ENCODE peak calls at places on chromosomes 12 and 14, in five cellular contexts. Q, M, J, I and U are unnamed samples. For H3K36me3, the result is how much of the 10 kb centered on the place peaks cover.

GRCh38 chr12:129549656-129550055 is 354.2 kb downstream of the TMEM132D start:
- DNase-seq in Q (no peak), I (no peak), M (no peak), J (no peak), U (no peak)

GRCh38 chr12:130290114-130290513 is 47.6 kb upstream of the PIWIL1 start:
- DNase-seq in I (no peak), J (no peak), Q (no peak), M (no peak), U (no peak)

GRCh38 chr12:114451657-114452056 is 45.7 kb upstream of the TBX5 start:
- DNase-seq in I (no peak), Q (no peak), J (no peak), M (no peak), U (no peak)

GRCh38 chr12:43692064-43692463 is 66.5 kb downstream of the PUS7L start:
- DNase-seq in I (no peak), J (no peak), Q (peak), M (no peak), U (no peak)

GRCh38 chr14:34502826-34503225 is 36.7 kb downstream of the EAPP start:
- DNase-seq in Q (peak), M (no peak), I (no peak), J (no peak), U (peak)

GRCh38 chr12:131570596-131570995 is 140.3 kb upstream of the SFSWAP start:
- DNase-seq in J (no peak), M (no peak), Q (no peak), I (no peak), U (no peak)

GRCh38 chr14:70821916-70822705 is 12.8 kb upstream of the MAP3K9 start:
- DNase-seq in J (no peak), M (peak), I (peak), Q (peak), U (no peak)

GRCh38 chr14:55832122-55832911 is 252.3 kb downstream of the KTN1 start:
- DNase-seq in J (no peak), M (no peak), Q (peak), I (no peak), U (no peak)

GRCh38 chr14:104794099-104794498 is 1.4 kb downstream of the AKT1 start:
- DNase-seq in I (no peak), J (peak), M (peak), Q (peak), U (no peak)

GRCh38 chr14:68285421-68286179 is 466.0 kb downstream of the RAD51B start:
- DNase-seq in M (no peak), J (peak), Q (no peak), I (no peak), U (no peak)

GRCh38 chr12:95258146-95258545 is 40.5 kb downstream of the VEZT start:
- DNase-seq in J (no peak), I (no peak), M (no peak), Q (peak), U (no peak)

GRCh38 chr12:46374286-46374685 is 1.7 kb upstream of the SLC38A2 start:
- DNase-seq in J (no peak), Q (no peak), M (no peak), I (no peak), U (no peak)

GRCh38 chr12:62123721-62124203 is 136.4 kb upstream of the USP15 start:
- DNase-seq in I (no peak), Q (peak), J (peak), M (no peak), U (no peak)

GRCh38 chr12:50949801-50950302 is 2.5 kb upstream of the HIGD1C start:
- DNase-seq in M (no peak), J (no peak), Q (no peak), I (no peak), U (no peak)

GRCh38 chr12:50400104-50400637 is 514 bp upstream of the LARP4 start:
- DNase-seq in I (no peak), M (no peak), J (peak), Q (no peak), U (no peak)

GRCh38 chr12:78931466-78931990 is 67.0 kb downstream of the SYT1 start:
- DNase-seq in J (no peak), I (no peak), Q (peak), M (no peak), U (no peak)

GRCh38 chr12:92330654-92331053 is 185.0 kb upstream of the BTG1 start:
- DNase-seq in I (no peak), Q (no peak), J (no peak), M (no peak), U (no peak)

GRCh38 chr12:1565172-1565571 is 29.2 kb downstream of the FBXL14 start:
- DNase-seq in M (no peak), J (no peak), Q (no peak), I (no peak), U (no peak)

GRCh38 chr14:102044566-102044965 is 42.3 kb downstream of the HSP90AA1 start:
- DNase-seq in J (no peak), Q (no peak), M (no peak), I (no peak), U (no peak)
- H3K36me3 ChIP-seq in J (half or more), Q (half or more), M (half or more), I (half or more), U (half or more)

DNA sequence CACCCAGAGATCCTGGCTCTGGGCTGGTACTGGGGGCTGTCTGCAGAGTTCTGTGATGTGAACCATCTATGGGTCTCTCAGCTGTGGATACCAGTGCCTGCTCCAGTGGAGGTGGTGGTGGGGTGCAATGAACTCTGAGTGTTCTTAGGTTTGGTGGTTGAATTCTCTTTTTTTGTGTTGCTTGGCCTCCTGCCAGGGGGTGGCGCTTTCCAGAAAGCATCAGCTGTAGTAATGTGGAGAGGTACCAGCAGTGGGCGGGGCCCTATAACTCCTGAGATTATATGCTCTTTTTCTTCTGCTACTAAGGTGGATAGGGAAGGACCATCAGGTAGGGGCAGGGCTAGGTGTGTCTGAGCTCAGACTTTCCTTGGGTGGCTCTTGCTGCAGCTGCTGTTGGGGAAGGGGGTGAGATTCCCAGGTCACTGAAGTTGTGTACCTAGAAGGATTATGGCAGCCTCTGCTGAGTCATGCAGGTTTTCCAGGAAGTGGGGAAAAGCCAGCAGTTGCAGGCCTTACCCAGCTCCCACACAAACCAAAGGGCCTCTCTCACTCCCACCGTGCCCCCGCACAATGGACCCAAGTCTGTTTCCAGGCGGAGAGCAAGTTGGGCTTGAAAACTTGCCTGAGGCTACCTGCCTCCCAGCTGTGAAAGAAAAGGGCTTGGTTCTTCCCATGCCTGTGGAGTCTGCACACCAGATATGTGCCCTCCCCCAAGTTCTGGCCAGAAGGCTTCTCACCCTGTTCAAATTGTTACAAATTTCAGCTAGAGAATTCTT is 18.6 kb downstream of the CCER1 start:
- DNase-seq in Q (no peak), I (no peak), J (no peak), M (no peak), U (no peak)
- TF ChIP-seq CTCF in Q (no peak), I (no peak), J (peak), M (no peak), U (no peak)

GRCh38 chr12:39412210-39412609 is 30.7 kb downstream of the KIF21A start:
- DNase-seq in M (no peak), I (no peak), Q (no peak), J (no peak), U (no peak)

GRCh38 chr12:39420043-39420442 is 22.9 kb downstream of the KIF21A start:
- DNase-seq in J (no peak), M (no peak), I (no peak), Q (no peak), U (no peak)

GRCh38 chr12:39419471-39419870 is 23.4 kb downstream of the KIF21A start:
- DNase-seq in M (no peak), Q (no peak), I (no peak), J (no peak), U (no peak)

GRCh38 chr12:39417916-39418315 is 25.0 kb downstream of the KIF21A start:
- DNase-seq in Q (no peak), J (no peak), I (no peak), M (no peak), U (no peak)

DNA sequence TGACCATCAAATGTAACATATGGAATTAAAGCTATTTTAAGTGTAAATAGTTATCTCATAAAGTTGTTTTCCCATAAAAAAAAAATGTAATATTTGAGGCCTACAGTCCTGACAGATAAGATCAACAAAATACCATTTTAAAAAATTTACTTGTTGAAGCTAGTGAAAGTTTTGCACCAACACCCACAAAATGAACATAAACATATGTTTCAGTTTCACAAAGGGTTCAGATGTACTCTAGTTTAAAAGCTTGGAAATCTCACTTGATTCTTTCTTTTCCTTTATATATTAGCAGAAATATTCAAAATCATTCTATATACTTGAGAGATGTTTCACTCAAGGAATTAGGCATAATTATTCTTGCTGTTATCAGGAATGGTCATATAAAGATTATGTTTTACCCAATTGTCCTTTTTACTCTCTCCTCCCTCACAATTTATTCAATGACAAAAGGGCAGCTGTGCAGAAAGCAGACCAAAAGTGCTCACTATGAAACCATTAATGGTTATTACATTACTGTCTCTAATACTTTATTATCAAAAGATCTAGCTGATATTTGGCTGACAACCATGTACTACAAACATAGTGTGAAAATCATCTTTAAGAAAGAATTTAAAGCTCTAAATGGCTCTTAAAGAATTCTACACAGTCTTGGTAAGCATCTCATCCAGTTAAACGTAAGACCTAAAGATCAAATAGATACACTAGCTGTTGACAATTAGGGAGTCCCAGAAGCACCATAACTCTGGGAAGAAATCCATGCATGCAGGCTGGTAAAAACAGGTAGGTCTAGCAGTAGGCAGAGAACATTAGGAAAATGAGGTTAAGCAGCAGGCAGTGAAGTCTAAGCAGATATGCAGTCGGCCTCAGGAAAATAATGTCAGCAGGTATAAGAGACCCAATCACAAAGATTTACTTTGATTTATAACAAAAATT is 28.8 kb downstream of the KIF21A start:
- DNase-seq in Q (no peak), J (no peak), I (no peak), M (no peak), U (no peak)
- H3K36me3 ChIP-seq in Q (under half), J (under half), I (under half), M (under half), U (under half)

GRCh38 chr14:45156067-45156466 is 20.3 kb downstream of the FANCM start:
- DNase-seq in I (no peak), M (no peak), J (no peak), Q (peak), U (no peak)
- TF ChIP-seq CTCF in I (no peak), M (no peak), J (no peak), Q (peak), U (no peak)

GRCh38 chr12:123749355-123749754 is 12.7 kb upstream of the DNAH10 start:
- DNase-seq in J (no peak), M (no peak), I (no peak), Q (no peak), U (no peak)
- H3K36me3 ChIP-seq in J (half or more), M (under half), I (half or more), Q (under half), U (under half)

DNA sequence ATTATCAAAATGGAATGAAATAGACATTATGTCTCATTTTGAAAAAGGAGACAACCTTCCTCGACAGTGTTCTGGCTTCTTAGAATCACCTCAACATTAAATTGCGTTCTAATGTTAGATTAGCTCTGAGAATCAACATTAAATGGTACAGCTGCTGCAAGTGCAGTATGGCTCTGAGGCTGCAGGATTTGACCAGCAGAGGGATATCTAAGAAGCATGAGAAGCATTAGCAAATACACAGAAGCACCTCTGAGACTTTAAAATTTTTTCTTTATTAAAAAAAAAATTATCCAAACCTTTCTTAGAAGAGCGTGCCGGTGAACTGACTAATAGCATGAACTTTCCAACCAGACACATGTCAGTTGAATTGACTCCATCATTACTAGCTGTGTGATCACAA is 253.4 kb upstream of the LRIG3 start:
- DNase-seq in Q (peak), M (no peak), I (no peak), J (no peak), U (no peak)
- TF ChIP-seq CTCF in Q (peak), M (no peak), I (no peak), J (no peak), U (peak)

GRCh38 chr14:90301580-90302181 is 30.1 kb downstream of the NRDE2 start:
- DNase-seq in I (no peak), Q (peak), J (peak), M (no peak), U (no peak)

GRCh38 chr14:90302529-90303303 is 29.0 kb downstream of the NRDE2 start:
- DNase-seq in I (no peak), Q (no peak), J (no peak), M (no peak), U (no peak)

GRCh38 chr14:90301122-90301521 is 30.6 kb downstream of the NRDE2 start:
- DNase-seq in I (no peak), M (no peak), Q (no peak), J (no peak), U (no peak)

GRCh38 chr14:90299408-90299807 is 32.3 kb downstream of the NRDE2 start:
- DNase-seq in I (peak), J (no peak), M (peak), Q (no peak), U (no peak)

GRCh38 chr14:90300649-90301048 is 31.1 kb downstream of the NRDE2 start:
- DNase-seq in Q (peak), I (no peak), J (no peak), M (no peak), U (no peak)
- H3K36me3 ChIP-seq in Q (under half), I (half or more), J (half or more), M (under half), U (under half)

GRCh38 chr12:107223816-107224215 is 130.5 kb upstream of the CRY1 start:
- DNase-seq in I (no peak), J (no peak), Q (peak), M (no peak), U (no peak)

GRCh38 chr12:107221909-107222308 is 128.6 kb upstream of the CRY1 start:
- DNase-seq in Q (no peak), I (no peak), J (no peak), M (no peak), U (no peak)

GRCh38 chr12:107219301-107219700 is 126.0 kb upstream of the CRY1 start:
- DNase-seq in Q (no peak), M (no peak), I (no peak), J (no peak), U (no peak)
- TF ChIP-seq CTCF in Q (no peak), M (no peak), I (no peak), J (no peak), U (no peak)

GRCh38 chr12:52079576-52080402 is at the start of gene SMIM41:
- DNase-seq in J (no peak), M (peak), Q (no peak), I (no peak), U (no peak)
- H3K36me3 ChIP-seq in J (half or more), M (under half), Q (under half), I (under half), U (under half)

DNA sequence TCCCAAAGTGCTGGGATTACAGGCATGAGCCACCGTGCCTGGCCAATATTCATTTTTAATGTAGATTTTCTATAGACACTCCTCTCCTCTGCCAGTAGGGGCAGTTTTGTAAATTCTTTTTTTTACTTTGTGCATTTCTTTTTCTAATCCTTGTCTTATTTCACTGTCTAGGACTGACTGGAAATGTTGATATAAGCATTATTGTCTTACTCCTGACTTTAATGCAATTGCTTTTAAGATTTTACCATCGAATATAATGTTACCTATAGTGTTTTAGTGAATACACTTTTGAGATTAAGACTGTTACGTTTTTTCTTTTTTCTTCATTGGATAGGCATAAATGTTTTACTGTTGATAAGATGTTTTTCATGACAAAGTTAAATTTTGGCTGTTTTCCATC is 35.4 kb upstream of the EMP1 start:
- DNase-seq in Q (no peak), J (no peak), I (no peak), M (no peak), U (no peak)
- TF ChIP-seq CTCF in Q (peak), J (peak), I (peak), M (no peak), U (peak)